ENCODE peak calls at places on chromosomes 3 and 15, in five cellular contexts. R is K562, Y is A549, X is HepG2, J is H1. N is an unnamed sample.

GRCh38 chr3:111252795-111253194 is 181.2 kb downstream of the NECTIN3 start:
- DNase-seq in J (no peak), X (no peak), Y (peak; percentile 56), R (no peak), N (no peak)

GRCh38 chr3:52537165-52537635 is 795 bp downstream of the UQCC5 start:
- DNase-seq in R (no peak), X (no peak), Y (no peak), J (no peak), N (no peak)

GRCh38 chr3:157532529-157533297 is 29.5 kb upstream of the VEPH1 start:
- DNase-seq in Y (peak; percentile 64), X (peak; percentile 58), J (peak; percentile 21), R (peak; percentile 85), N (peak; percentile 94)

GRCh38 chr15:37933685-37934084 is 755 bp upstream of the TMCO5A start:
- DNase-seq in J (no peak), Y (no peak), R (no peak), X (no peak), N (no peak)

GRCh38 chr15:51736646-51737537 is 563 bp downstream of the LYSMD2 start:
- DNase-seq in Y (peak; percentile 50), J (no peak), R (peak; percentile 72), X (no peak), N (peak; percentile 23)

GRCh38 chr3:105365536-105366301 is 990 bp upstream of the ALCAM start:
- DNase-seq in X (no peak), J (no peak), Y (peak; percentile 71), R (no peak), N (no peak)

GRCh38 chr3:136018876-136019275 is 53.3 kb downstream of the PPP2R3A start:
- DNase-seq in J (no peak), X (no peak), R (no peak), Y (no peak), N (no peak)

GRCh38 chr3:24722106-24722505 is 227.5 kb upstream of the THRB start:
- DNase-seq in J (no peak), X (no peak), R (no peak), Y (no peak), N (no peak)

GRCh38 chr15:36814085-36814484 is 234.7 kb downstream of the CDIN1 start:
- DNase-seq in X (peak; percentile 57), R (no peak), J (no peak), Y (peak; percentile 30), N (peak; percentile 14)

GRCh38 chr3:69115731-69116130 is 6.7 kb downstream of the LMOD3 start:
- DNase-seq in J (no peak), X (no peak), Y (no peak), R (no peak), N (peak; percentile 25)

GRCh38 chr15:90095521-90095959 is 6.7 kb downstream of the IDH2 start:
- DNase-seq in R (no peak), Y (no peak), J (no peak), X (peak; percentile 70), N (no peak)

GRCh38 chr3:157857461-157857860 is 248.8 kb downstream of the SHOX2 start:
- DNase-seq in Y (no peak), J (no peak), R (no peak), X (no peak), N (no peak)

GRCh38 chr3:116842254-116842957 is 132.8 kb downstream of the TUSC7 start:
- DNase-seq in J (no peak), R (no peak), X (no peak), Y (no peak), N (no peak)

DNA sequence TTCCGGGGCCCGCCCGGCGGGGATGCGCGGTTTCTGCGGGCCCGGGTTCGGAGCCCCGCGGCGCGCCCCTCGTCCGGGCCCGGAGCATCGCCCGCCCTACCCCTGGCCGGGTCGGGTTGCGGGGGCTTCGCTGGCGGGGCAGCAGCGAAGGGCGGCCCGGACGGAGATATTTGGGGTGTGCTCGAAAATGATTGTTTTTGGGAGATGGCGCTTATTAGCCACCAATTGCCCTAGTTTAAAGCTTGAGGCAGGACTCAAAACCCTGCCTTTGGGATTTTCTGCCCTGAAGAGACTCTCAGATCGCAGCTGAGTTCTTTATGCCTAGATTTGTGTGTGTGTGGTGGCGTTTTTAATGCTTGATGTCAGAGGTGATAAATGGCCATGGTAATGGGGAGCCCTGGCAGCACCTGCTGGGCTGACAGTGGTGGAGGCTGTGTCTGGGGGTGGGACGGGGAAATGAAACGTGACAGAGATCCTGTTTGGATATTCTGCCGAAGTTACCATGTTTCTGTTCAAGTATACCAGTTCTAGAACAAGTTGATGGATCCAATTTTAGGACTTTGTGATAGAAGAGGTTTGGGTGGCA is 582 bp downstream of the KCTD6 start:
- DNase-seq in R (no peak), X (no peak), Y (no peak), J (no peak), N (peak; percentile 34)
- TF ChIP-seq JUN in R (no peak), X (no peak), Y (no peak), J (no peak), N (no peak)

GRCh38 chr3:134311693-134312071 is 61.0 kb upstream of the RYK start:
- DNase-seq in Y (no peak), J (no peak), R (no peak), X (no peak), N (no peak)

GRCh38 chr3:134313839-134314587 is 60.2 kb downstream of the AMOTL2 start:
- DNase-seq in Y (no peak), R (no peak), J (no peak), X (peak; percentile 27), N (peak; percentile 24)

GRCh38 chr3:134312072-134312872 is 61.6 kb upstream of the RYK start:
- DNase-seq in R (no peak), Y (no peak), X (no peak), J (no peak), N (no peak)

GRCh38 chr3:134314588-134315285 is 59.5 kb downstream of the AMOTL2 start:
- DNase-seq in X (no peak), J (no peak), R (no peak), Y (no peak), N (no peak)

GRCh38 chr3:134312873-134313838 is 61.1 kb downstream of the AMOTL2 start:
- DNase-seq in Y (peak; percentile 73), X (peak; percentile 62), R (peak; percentile 9), J (no peak), N (peak; percentile 71)
- H3K4me3 ChIP-seq in Y (peak overlapping the region; percentile 58), X (peak overlapping the region; percentile 60), R (no peak overlapping the region), J (peak overlapping the region; percentile 67), N (peak overlapping the region; percentile 2)

DNA sequence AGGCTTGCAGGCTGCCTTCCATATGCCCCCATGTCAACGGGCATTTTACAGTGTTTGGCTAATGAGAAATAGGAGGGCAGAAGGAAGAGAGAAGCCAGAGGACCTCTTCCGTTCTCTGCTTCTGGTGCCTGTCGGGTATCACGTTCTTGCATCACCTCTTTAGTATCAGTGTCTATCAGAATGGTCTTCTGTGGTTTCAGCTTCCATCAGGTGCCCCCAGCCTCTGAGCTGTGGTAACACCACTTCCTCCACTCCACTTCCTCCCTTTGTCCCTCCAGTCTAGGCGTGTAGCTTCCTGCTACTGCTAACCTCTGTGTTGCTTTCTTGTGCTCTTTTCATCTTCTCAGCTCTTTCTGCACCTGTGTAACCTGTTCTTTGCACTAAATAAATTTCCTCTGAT is 27.6 kb upstream of the FOXB1 start:
- DNase-seq in R (no peak), X (no peak), J (no peak), Y (no peak), N (no peak)
- TF ChIP-seq JUN in R (no peak), X (no peak), J (no peak), Y (no peak), N (no peak)

GRCh38 chr15:64895285-64896065 is 16.2 kb upstream of the ANKDD1A start:
- DNase-seq in X (no peak), Y (no peak), R (peak; percentile 28), J (no peak), N (peak; percentile 53)

GRCh38 chr15:64901141-64901540 is 10.6 kb upstream of the ANKDD1A start:
- DNase-seq in J (no peak), Y (no peak), R (no peak), X (no peak), N (no peak)

GRCh38 chr15:64896371-64897069 is 15.2 kb upstream of the ANKDD1A start:
- DNase-seq in X (no peak), Y (no peak), J (no peak), R (no peak), N (no peak)

GRCh38 chr15:64897345-64897985 is 14.2 kb upstream of the ANKDD1A start:
- DNase-seq in J (no peak), Y (no peak), R (peak; percentile 44), X (no peak), N (peak; percentile 76)

GRCh38 chr15:64898406-64898805 is 13.3 kb upstream of the ANKDD1A start:
- DNase-seq in R (no peak), Y (no peak), X (no peak), J (no peak), N (no peak)
- H3K4me3 ChIP-seq in R (no peak overlapping the region), Y (no peak overlapping the region), X (no peak overlapping the region), J (no peak overlapping the region), N (no peak overlapping the region)

DNA sequence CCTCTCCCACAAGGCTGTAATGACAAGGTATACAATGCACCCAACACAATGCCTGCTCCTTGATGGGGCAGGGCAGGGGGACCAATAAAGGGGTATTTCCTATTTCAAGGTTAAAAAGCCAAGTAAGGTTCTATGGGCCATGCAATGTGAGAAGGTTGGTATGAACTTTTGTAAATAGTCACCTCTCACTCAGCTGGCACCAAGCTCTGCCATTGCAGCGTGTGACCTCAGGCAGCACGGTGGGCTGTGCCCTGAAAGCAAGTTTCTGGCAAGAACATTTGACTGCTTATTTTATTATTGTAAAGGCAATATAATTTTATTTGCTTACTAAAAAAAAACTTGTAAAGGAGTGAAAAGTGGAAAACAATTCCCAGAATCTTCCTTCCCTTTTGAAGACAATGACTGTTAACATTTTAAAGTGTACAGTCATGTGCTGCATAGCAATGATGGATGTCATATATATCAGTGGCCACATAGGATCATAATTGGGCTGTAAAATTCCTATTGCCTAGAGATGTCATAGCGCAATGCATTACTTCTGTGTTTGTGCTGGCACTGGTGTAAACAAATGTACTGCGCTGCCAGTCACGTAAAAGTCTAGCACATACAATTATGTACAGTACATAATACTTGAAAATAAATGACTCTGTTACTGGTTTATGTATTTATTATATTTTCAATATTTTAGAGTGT is 167.3 kb upstream of the RORA start:
- DNase-seq in X (no peak), R (no peak), J (no peak), Y (no peak), N (no peak)
- TF ChIP-seq JUN in X (no peak), R (no peak), J (no peak), Y (no peak), N (no peak)

GRCh38 chr3:177692304-177692703 is 495.0 kb upstream of the TBL1XR1 start:
- DNase-seq in J (no peak), R (no peak), X (no peak), Y (no peak), N (no peak)

GRCh38 chr3:177694316-177694715 is 497.0 kb upstream of the TBL1XR1 start:
- DNase-seq in X (no peak), Y (no peak), J (no peak), R (no peak), N (peak; percentile 95)

GRCh38 chr3:177700117-177700516 is 502.8 kb upstream of the TBL1XR1 start:
- DNase-seq in R (no peak), Y (no peak), J (no peak), X (no peak), N (no peak)

GRCh38 chr3:177693596-177693995 is 496.3 kb upstream of the TBL1XR1 start:
- DNase-seq in X (no peak), Y (no peak), R (no peak), J (no peak), N (no peak)

GRCh38 chr3:177694951-177695350 is 497.7 kb upstream of the TBL1XR1 start:
- DNase-seq in X (no peak), J (no peak), R (no peak), Y (no peak), N (no peak)
- H3K4me3 ChIP-seq in X (no peak overlapping the region), J (no peak overlapping the region), R (no peak overlapping the region), Y (no peak overlapping the region), N (no peak overlapping the region)

GRCh38 chr3:29694331-29694730 is 413.5 kb downstream of the RBMS3 start:
- DNase-seq in X (no peak), R (no peak), J (no peak), Y (no peak), N (no peak)
- TF ChIP-seq JUN in X (no peak), R (no peak), J (no peak), Y (no peak), N (no peak)

N was measured in endothelial cell of umbilical vein.